ENCODE peak calls at places on chromosomes 11 and 22, in ten cellular contexts. X is heart right ventricle, F is upper lobe of right lung, Y is IMR-90, T is Peyer's patch, W is left ventricle myocardium inferior, U is fibroblast of lung, E is cardiac muscle cell, R is SK-N-SH, S is uterus. J is an unnamed sample. For H3K4me1, the result is how much of the 10 kb centered on the place peaks cover.

GRCh38 chr22:42676059-42676607 is 26.9 kb upstream of the CYB5R3 start:
- DNase-seq in X (no peak), F (no peak), Y (peak), T (no peak), W (no peak), U (peak), E (no peak), R (no peak), S (peak), J (no peak)

GRCh38 chr22:24069721-24070120 is 58.6 kb downstream of the CABIN1 start:
- DNase-seq in X (no peak), F (peak), Y (no peak), T (peak), W (no peak), U (no peak), E (no peak), R (no peak), S (no peak), J (no peak)

GRCh38 chr11:134676516-134677287 is 264.7 kb upstream of the B3GAT1 start:
- DNase-seq in X (no peak), F (no peak), Y (no peak), T (no peak), W (no peak), U (no peak), E (no peak), R (no peak), S (no peak), J (no peak)

GRCh38 chr11:10390375-10390774 is 64.7 kb upstream of the AMPD3 start:
- DNase-seq in X (no peak), F (no peak), Y (no peak), T (no peak), W (no peak), U (no peak), E (no peak), R (no peak), S (no peak), J (no peak)

GRCh38 chr11:117180661-117181585 is 2.4 kb downstream of the SIDT2 start:
- DNase-seq in X (peak), F (peak), Y (peak), T (peak), W (peak), U (peak), E (peak), R (peak), S (peak), J (peak)

GRCh38 chr11:64053699-64054098 is 18.0 kb downstream of the FLRT1 start:
- DNase-seq in X (no peak), F (no peak), Y (peak), T (no peak), W (no peak), U (no peak), E (peak), R (no peak), S (no peak), J (no peak)

GRCh38 chr11:64848779-64849599 is 4.5 kb upstream of the CDC42BPG start:
- DNase-seq in X (no peak), F (no peak), Y (no peak), T (peak), W (no peak), U (no peak), E (no peak), R (no peak), S (no peak), J (no peak)

GRCh38 chr11:44574620-44575287 is 9.3 kb downstream of the CD82 start:
- DNase-seq in X (no peak), F (no peak), Y (peak), T (peak), W (no peak), U (peak), E (no peak), R (peak), S (no peak), J (no peak)

GRCh38 chr22:21000215-21000986 is 1.5 kb downstream of the THAP7 start:
- DNase-seq in X (no peak), F (no peak), Y (no peak), T (no peak), W (no peak), U (no peak), E (no peak), R (no peak), S (no peak), J (no peak)

GRCh38 chr22:43151251-43152000 is at the start of gene TSPO:
- DNase-seq in X (peak), F (peak), Y (peak), T (peak), W (peak), U (peak), E (peak), R (peak), S (peak), J (peak)

GRCh38 chr11:19076744-19077589 is 16.4 kb upstream of the MRGPRX2 start:
- DNase-seq in X (peak), F (peak), Y (peak), T (peak), W (peak), U (peak), E (peak), R (peak), S (peak), J (peak)

GRCh38 chr11:77180346-77180745 is 52.3 kb downstream of the MYO7A start:
- DNase-seq in X (no peak), F (no peak), Y (no peak), T (no peak), W (no peak), U (no peak), E (no peak), R (no peak), S (no peak), J (no peak)

GRCh38 chr11:44031549-44031948 is 16.2 kb upstream of the ACCSL start:
- DNase-seq in X (no peak), F (no peak), Y (no peak), T (no peak), W (no peak), U (no peak), E (no peak), R (no peak), S (no peak), J (no peak)

GRCh38 chr11:17352925-17353227 is 1.3 kb downstream of the NCR3LG1 start:
- DNase-seq in X (peak), F (peak), Y (peak), T (peak), W (peak), U (peak), E (peak), R (peak), S (peak), J (no peak)

GRCh38 chr11:118343981-118344521 is at the start of gene CD3G:
- DNase-seq in X (no peak), F (no peak), Y (no peak), T (peak), W (no peak), U (no peak), E (no peak), R (no peak), S (no peak), J (no peak)

GRCh38 chr11:47052165-47052564 is 115.6 kb downstream of the CSTPP1 start:
- DNase-seq in X (no peak), F (no peak), Y (no peak), T (no peak), W (no peak), U (no peak), E (no peak), R (no peak), S (no peak), J (no peak)

GRCh38 chr11:77001524-77001923 is 32.7 kb upstream of the B3GNT6 start:
- DNase-seq in X (no peak), F (no peak), Y (no peak), T (no peak), W (no peak), U (no peak), E (no peak), R (no peak), S (no peak), J (no peak)

GRCh38 chr11:120877746-120878365 is 146.0 kb upstream of the TBCEL start:
- DNase-seq in X (no peak), F (no peak), Y (no peak), T (no peak), W (no peak), U (no peak), E (peak), R (no peak), S (no peak), J (no peak)

GRCh38 chr11:126348806-126349582 is 6.5 kb upstream of the ST3GAL4 start:
- DNase-seq in X (peak), F (no peak), Y (peak), T (no peak), W (peak), U (peak), E (no peak), R (no peak), S (no peak), J (no peak)

GRCh38 chr22:49997221-49997599 is 15.4 kb downstream of the IL17REL start:
- DNase-seq in X (no peak), F (peak), Y (no peak), T (no peak), W (no peak), U (no peak), E (no peak), R (no peak), S (no peak), J (no peak)

GRCh38 chr11:79663012-79663411 is 222.2 kb upstream of the TENM4 start:
- DNase-seq in X (no peak), F (no peak), Y (no peak), T (no peak), W (no peak), U (no peak), E (peak), R (no peak), S (no peak), J (no peak)

GRCh38 chr11:46505741-46506485 is 87.9 kb downstream of the AMBRA1 start:
- DNase-seq in X (no peak), F (no peak), Y (peak), T (no peak), W (no peak), U (no peak), E (peak), R (no peak), S (no peak), J (no peak)

GRCh38 chr11:100545970-100546369 is 141.1 kb upstream of the ARHGAP42 start:
- DNase-seq in X (no peak), F (no peak), Y (no peak), T (no peak), W (no peak), U (no peak), E (no peak), R (no peak), S (no peak), J (no peak)

GRCh38 chr22:27192135-27192900 is 534.9 kb downstream of the MIAT start:
- DNase-seq in X (no peak), F (no peak), Y (no peak), T (no peak), W (no peak), U (no peak), E (no peak), R (no peak), S (no peak), J (peak)

GRCh38 chr11:129728571-129728970 is 87.1 kb upstream of the TMEM45B start:
- DNase-seq in X (no peak), F (no peak), Y (no peak), T (no peak), W (no peak), U (no peak), E (no peak), R (no peak), S (no peak), J (no peak)

GRCh38 chr11:64720167-64720566 is 2.8 kb downstream of the NRXN2 start:
- DNase-seq in X (no peak), F (peak), Y (no peak), T (no peak), W (no peak), U (no peak), E (no peak), R (no peak), S (no peak), J (no peak)

GRCh38 chr11:118820412-118821357 is 29.7 kb upstream of the DDX6 start:
- DNase-seq in X (peak), F (peak), Y (no peak), T (peak), W (peak), U (peak), E (peak), R (peak), S (no peak), J (peak)

GRCh38 chr22:30398685-30399680 is 2.2 kb downstream of the SEC14L2 start:
- DNase-seq in X (no peak), F (no peak), Y (no peak), T (no peak), W (no peak), U (no peak), E (no peak), R (no peak), S (no peak), J (no peak)

GRCh38 chr11:106986261-106986660 is 32.0 kb downstream of the GUCY1A2 start:
- DNase-seq in X (no peak), F (no peak), Y (peak), T (no peak), W (no peak), U (peak), E (no peak), R (no peak), S (peak), J (no peak)

GRCh38 chr22:22593964-22594656 is 35.0 kb upstream of the PRAME start:
- DNase-seq in X (peak), F (no peak), Y (peak), T (peak), W (no peak), U (peak), E (no peak), R (peak), S (no peak), J (peak)

GRCh38 chr11:119481021-119481666 is 58.2 kb upstream of the THY1 start:
- DNase-seq in X (peak), F (peak), Y (peak), T (peak), W (peak), U (peak), E (peak), R (peak), S (peak), J (peak)

GRCh38 chr11:64857485-64857884 is 13.0 kb upstream of the CDC42BPG start:
- DNase-seq in X (no peak), F (no peak), Y (no peak), T (no peak), W (no peak), U (no peak), E (no peak), R (no peak), S (no peak), J (no peak)

GRCh38 chr22:33438273-33438672 is 380.1 kb upstream of the SYN3 start:
- DNase-seq in X (no peak), F (no peak), Y (peak), T (no peak), W (no peak), U (peak), E (no peak), R (no peak), S (peak), J (no peak)

GRCh38 chr11:10899542-10899830 is 41.6 kb upstream of the ZBED5 start:
- DNase-seq in X (peak), F (peak), Y (no peak), T (no peak), W (peak), U (peak), E (no peak), R (peak), S (peak), J (no peak)

GRCh38 chr11:84865791-84866535 is 761.2 kb downstream of the DLG2 start:
- DNase-seq in X (no peak), F (no peak), Y (no peak), T (no peak), W (no peak), U (no peak), E (no peak), R (no peak), S (no peak), J (no peak)

GRCh38 chr11:6474806-6475500 is 1.2 kb upstream of the TRIM3 start:
- DNase-seq in X (no peak), F (no peak), Y (peak), T (no peak), W (no peak), U (no peak), E (no peak), R (no peak), S (no peak), J (no peak)

GRCh38 chr11:106306942-106307341 is 229.5 kb downstream of the AASDHPPT start:
- DNase-seq in X (no peak), F (no peak), Y (no peak), T (no peak), W (no peak), U (peak), E (no peak), R (no peak), S (no peak), J (no peak)

GRCh38 chr11:77069969-77070582 is 3.3 kb downstream of the CAPN5 start:
- DNase-seq in X (no peak), F (peak), Y (no peak), T (no peak), W (no peak), U (no peak), E (no peak), R (no peak), S (no peak), J (no peak)

GRCh38 chr11:84909740-84910139 is 717.4 kb downstream of the DLG2 start:
- DNase-seq in X (no peak), F (no peak), Y (no peak), T (no peak), W (no peak), U (no peak), E (no peak), R (no peak), S (no peak), J (no peak)

GRCh38 chr22:46165975-46166374 is 15.6 kb downstream of the PPARA start:
- DNase-seq in X (no peak), F (no peak), Y (peak), T (no peak), W (no peak), U (peak), E (no peak), R (peak), S (no peak), J (no peak)

DNA sequence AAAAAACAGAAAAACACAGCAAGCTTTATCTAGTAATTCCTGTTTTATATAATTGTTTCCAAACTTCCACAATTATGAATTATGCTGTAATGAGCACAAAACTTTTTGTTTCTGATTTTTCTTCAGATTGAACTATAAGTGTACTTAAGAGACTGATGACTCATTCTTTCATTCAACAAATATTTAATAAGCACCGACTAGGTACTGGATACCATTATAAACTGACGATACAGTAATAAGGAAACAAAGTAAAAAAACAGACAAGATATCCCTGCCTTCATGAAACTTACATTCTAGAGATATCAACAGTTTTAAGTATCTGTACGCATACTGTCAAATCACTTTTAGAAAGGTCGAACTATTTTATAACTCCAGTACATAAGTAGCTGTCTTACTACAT is 78.6 kb downstream of the ME3 start:
- DNase-seq in X (no peak), F (no peak), Y (no peak), T (no peak), W (no peak), U (no peak), E (no peak), R (no peak), S (no peak), J (no peak)
- H3K4me1 ChIP-seq in X (half or more), F (under half), Y (under half), T (under half), W (under half), U (under half), E (under half), R (under half), S (under half), J (under half)

DNA sequence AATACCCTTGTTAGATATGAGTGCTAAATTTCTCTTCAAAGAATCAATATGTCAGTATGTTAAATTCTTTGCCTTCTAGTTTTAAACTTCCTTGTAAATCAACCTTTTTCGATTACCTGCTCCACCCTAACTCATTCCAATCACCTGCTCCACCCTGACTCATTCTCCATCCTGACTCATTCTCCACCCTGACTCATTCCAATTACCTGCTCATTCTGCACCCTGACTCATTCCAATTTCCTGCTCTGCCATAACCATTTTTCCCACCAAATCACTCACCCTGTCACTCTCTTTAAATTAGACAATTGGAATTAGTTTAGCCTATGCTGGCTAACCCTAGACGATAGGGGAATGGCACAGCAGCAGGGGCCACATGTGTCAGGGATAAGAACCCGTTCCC is 519.5 kb upstream of the LRRC4C start:
- DNase-seq in X (no peak), F (no peak), Y (no peak), T (no peak), W (no peak), U (no peak), E (no peak), R (no peak), S (no peak), J (no peak)
- TF ChIP-seq CTCF in X (no peak), F (no peak), Y (no peak), T (no peak), W (no peak), U (no peak), E (no peak), R (no peak), S (no peak), J (no peak)

DNA sequence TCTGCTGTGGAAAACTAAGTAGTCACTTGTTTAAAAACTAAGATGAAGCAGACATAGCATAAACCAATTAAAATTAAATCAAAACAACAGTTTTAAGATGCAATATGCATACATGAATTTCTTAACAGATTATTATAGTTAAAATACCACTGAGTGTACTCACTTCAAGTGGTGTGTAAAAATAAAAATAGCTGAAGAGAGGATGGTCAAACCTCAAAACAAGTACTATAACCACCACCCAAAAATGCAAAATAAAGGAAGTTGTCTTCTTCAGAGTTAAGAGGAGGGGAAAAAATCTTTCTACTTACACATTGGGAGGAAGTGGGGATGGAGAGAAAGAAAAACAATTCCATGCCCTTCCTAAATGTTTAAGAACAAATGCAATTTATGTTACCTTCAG is 31.9 kb downstream of the RRAS2 start:
- DNase-seq in X (no peak), F (no peak), Y (no peak), T (no peak), W (no peak), U (no peak), E (no peak), R (no peak), S (no peak), J (no peak)
- H3K4me1 ChIP-seq in X (under half), F (under half), Y (under half), T (under half), W (under half), U (under half), E (under half), R (under half), S (under half), J (under half)

DNA sequence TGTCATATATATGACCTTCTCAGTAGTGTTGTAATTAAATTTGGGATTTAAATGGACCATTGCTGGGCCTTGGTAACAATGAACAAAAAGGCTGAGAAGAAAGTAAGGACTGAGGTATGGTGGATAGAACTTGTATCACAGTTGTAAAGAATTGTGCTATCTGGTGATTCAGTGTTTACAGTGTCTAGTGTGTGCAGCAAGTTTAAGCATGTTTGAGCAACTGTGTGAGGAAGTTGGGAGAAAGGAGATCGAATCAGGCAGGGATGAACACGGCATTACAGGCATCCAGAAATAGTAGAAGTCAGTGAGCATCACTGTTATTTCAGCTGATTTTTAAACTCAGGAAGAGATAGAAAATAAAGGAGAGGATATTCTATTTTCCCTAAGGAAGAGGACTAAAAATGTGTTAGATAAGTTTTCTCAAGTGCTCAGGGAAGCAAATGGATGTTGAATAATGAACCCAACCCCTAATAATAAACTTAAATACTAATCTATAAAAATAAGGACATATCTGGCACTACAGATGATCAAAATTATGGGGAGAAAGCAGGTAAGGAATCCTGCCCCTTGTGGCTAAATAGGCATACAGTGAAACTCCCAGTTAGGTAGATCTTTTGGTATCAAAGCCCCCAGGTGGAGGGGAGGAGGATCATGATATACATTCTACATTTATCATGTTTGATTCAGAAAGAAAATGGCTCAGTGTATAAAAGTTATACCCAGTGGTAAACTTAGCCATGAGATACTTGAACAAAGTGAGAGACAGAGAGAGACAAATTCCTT is 361.0 kb upstream of the ANO3 start:
- DNase-seq in X (no peak), F (no peak), Y (no peak), T (no peak), W (no peak), U (no peak), E (no peak), R (no peak), S (no peak), J (no peak)
- TF ChIP-seq CTCF in X (no peak), F (no peak), Y (no peak), T (no peak), W (no peak), U (peak), E (no peak), R (peak), S (no peak), J (no peak)